ENCODE peak calls at places on chromosomes 4 and X, in five cellular contexts. One of them, this sample, is unnamed.
A peak's percentile ranks its signal among the peaks of the same experiment; 100 is the strongest.

GRCh38 chr4:183173580-183174526 is 74.8 kb downstream of the WWC2 start:
- DNase-seq in mammary epithelial cell: no peak
- DNase-seq in cardiac fibroblast: peak; percentile 40
- DNase-seq in esophagus muscularis mucosa: no peak
- DNase-seq in fibroblast of the aortic adventitia: peak; percentile 63
- DNase-seq in this sample: no peak

GRCh38 chr4:177005801-177006230 is 213.1 kb upstream of the VEGFC start:
- DNase-seq in mammary epithelial cell: peak; percentile 95
- DNase-seq in cardiac fibroblast: peak; percentile 91
- DNase-seq in esophagus muscularis mucosa: no peak
- DNase-seq in fibroblast of the aortic adventitia: peak; percentile 85
- DNase-seq in this sample: peak; percentile 47

GRCh38 chrX:81336455-81337144 is 134.7 kb downstream of the SH3BGRL start:
- DNase-seq in mammary epithelial cell: no peak
- DNase-seq in cardiac fibroblast: peak; percentile 6
- DNase-seq in esophagus muscularis mucosa: no peak
- DNase-seq in fibroblast of the aortic adventitia: peak; percentile 18
- DNase-seq in this sample: no peak

GRCh38 chr4:183645326-183645725 is 13.7 kb downstream of the RWDD4 start:
- DNase-seq in mammary epithelial cell: no peak
- DNase-seq in cardiac fibroblast: no peak
- DNase-seq in esophagus muscularis mucosa: no peak
- DNase-seq in fibroblast of the aortic adventitia: no peak
- DNase-seq in this sample: no peak

GRCh38 chr4:148935179-148935578 is 493.0 kb upstream of the NR3C2 start:
- DNase-seq in mammary epithelial cell: no peak
- DNase-seq in cardiac fibroblast: no peak
- DNase-seq in esophagus muscularis mucosa: no peak
- DNase-seq in fibroblast of the aortic adventitia: no peak
- DNase-seq in this sample: no peak

GRCh38 chrX:7132335-7133035 is 15.0 kb upstream of the STS start:
- DNase-seq in mammary epithelial cell: peak; percentile 92
- DNase-seq in cardiac fibroblast: peak; percentile 82
- DNase-seq in esophagus muscularis mucosa: no peak
- DNase-seq in fibroblast of the aortic adventitia: peak; percentile 88
- DNase-seq in this sample: peak; percentile 44

GRCh38 chr4:2583517-2583916 is 47.1 kb downstream of the FAM193A start:
- DNase-seq in mammary epithelial cell: peak; percentile 89
- DNase-seq in cardiac fibroblast: peak; percentile 40
- DNase-seq in esophagus muscularis mucosa: no peak
- DNase-seq in fibroblast of the aortic adventitia: peak; percentile 72
- DNase-seq in this sample: no peak

GRCh38 chr4:184408021-184408710 is 66.2 kb downstream of the IRF2 start:
- DNase-seq in mammary epithelial cell: peak; percentile 72
- DNase-seq in cardiac fibroblast: peak; percentile 87
- DNase-seq in esophagus muscularis mucosa: no peak
- DNase-seq in fibroblast of the aortic adventitia: peak; percentile 76
- DNase-seq in this sample: peak; percentile 56

GRCh38 chr4:3655485-3656429 is 110.4 kb upstream of the ADRA2C start:
- DNase-seq in mammary epithelial cell: no peak
- DNase-seq in cardiac fibroblast: no peak
- DNase-seq in esophagus muscularis mucosa: no peak
- DNase-seq in fibroblast of the aortic adventitia: peak; percentile 6
- DNase-seq in this sample: no peak

GRCh38 chrX:75893281-75893680 is 108.2 kb upstream of the MAGEE2 start:
- DNase-seq in mammary epithelial cell: no peak
- DNase-seq in cardiac fibroblast: no peak
- DNase-seq in esophagus muscularis mucosa: no peak
- DNase-seq in fibroblast of the aortic adventitia: no peak
- DNase-seq in this sample: no peak

GRCh38 chrX:108439961-108440696 is 491 bp downstream of the COL4A5 start:
- DNase-seq in mammary epithelial cell: no peak
- DNase-seq in cardiac fibroblast: peak; percentile 37
- DNase-seq in esophagus muscularis mucosa: no peak
- DNase-seq in fibroblast of the aortic adventitia: peak; percentile 45
- DNase-seq in this sample: no peak
- H3K4me3 ChIP-seq in mammary epithelial cell: peak overlapping the region; percentile 61
- H3K4me3 ChIP-seq in cardiac fibroblast: peak overlapping the region; percentile 61
- H3K4me3 ChIP-seq in esophagus muscularis mucosa: peak overlapping the region; percentile 60
- H3K4me3 ChIP-seq in fibroblast of the aortic adventitia: peak overlapping the region; percentile 74
- H3K4me3 ChIP-seq in this sample: peak overlapping the region; percentile 60

DNA sequence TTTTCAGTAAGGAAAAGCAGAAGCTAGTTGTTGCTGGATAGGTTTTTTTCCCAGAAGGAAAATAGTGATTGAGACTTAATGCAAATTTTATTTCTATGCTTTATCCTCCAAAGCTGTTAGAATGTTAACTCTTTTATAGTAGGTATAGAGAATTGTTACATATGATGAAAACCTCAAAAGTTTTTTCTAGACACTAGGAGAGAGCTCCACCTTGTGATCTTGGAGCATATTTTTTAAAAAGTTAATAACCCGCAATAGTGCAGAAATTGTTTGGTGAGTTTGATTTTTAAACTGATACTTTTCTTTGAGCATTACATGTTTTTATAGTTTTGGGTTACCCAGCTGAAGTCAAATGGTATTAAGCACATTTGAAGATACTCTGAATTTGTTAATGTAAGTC is 56.5 kb downstream of the STAG2 start:
- DNase-seq in mammary epithelial cell: no peak
- DNase-seq in cardiac fibroblast: peak; percentile 13
- DNase-seq in esophagus muscularis mucosa: no peak
- DNase-seq in fibroblast of the aortic adventitia: peak; percentile 16
- DNase-seq in this sample: no peak
- TF ChIP-seq CTCF in mammary epithelial cell: peak; percentile 21
- TF ChIP-seq CTCF in cardiac fibroblast: peak; percentile 1
- TF ChIP-seq CTCF in esophagus muscularis mucosa: no peak
- TF ChIP-seq CTCF in fibroblast of the aortic adventitia: peak; percentile 11
- TF ChIP-seq CTCF in this sample: no peak

GRCh38 chrX:134727363-134727762 is 69.1 kb upstream of the PLAC1 start:
- DNase-seq in mammary epithelial cell: no peak
- DNase-seq in cardiac fibroblast: peak; percentile 49
- DNase-seq in esophagus muscularis mucosa: no peak
- DNase-seq in fibroblast of the aortic adventitia: no peak
- DNase-seq in this sample: no peak
- H3K4me3 ChIP-seq in mammary epithelial cell: no peak overlapping the region
- H3K4me3 ChIP-seq in cardiac fibroblast: no peak overlapping the region
- H3K4me3 ChIP-seq in esophagus muscularis mucosa: no peak overlapping the region
- H3K4me3 ChIP-seq in fibroblast of the aortic adventitia: no peak overlapping the region
- H3K4me3 ChIP-seq in this sample: no peak overlapping the region

GRCh38 chrX:26653050-26653449 is 437.1 kb downstream of the MAGEB5 start:
- DNase-seq in mammary epithelial cell: no peak
- DNase-seq in cardiac fibroblast: peak; percentile 6
- DNase-seq in esophagus muscularis mucosa: no peak
- DNase-seq in fibroblast of the aortic adventitia: no peak
- DNase-seq in this sample: no peak

GRCh38 chrX:26651755-26652154 is 435.8 kb downstream of the MAGEB5 start:
- DNase-seq in mammary epithelial cell: no peak
- DNase-seq in cardiac fibroblast: peak; percentile 6
- DNase-seq in esophagus muscularis mucosa: no peak
- DNase-seq in fibroblast of the aortic adventitia: no peak
- DNase-seq in this sample: no peak

GRCh38 chrX:26649534-26649933 is 433.6 kb downstream of the MAGEB5 start:
- DNase-seq in mammary epithelial cell: peak; percentile 6
- DNase-seq in cardiac fibroblast: peak; percentile 36
- DNase-seq in esophagus muscularis mucosa: no peak
- DNase-seq in fibroblast of the aortic adventitia: peak; percentile 11
- DNase-seq in this sample: no peak
- TF ChIP-seq CTCF in mammary epithelial cell: peak; percentile 61
- TF ChIP-seq CTCF in cardiac fibroblast: peak; percentile 33
- TF ChIP-seq CTCF in esophagus muscularis mucosa: no peak
- TF ChIP-seq CTCF in fibroblast of the aortic adventitia: peak; percentile 54
- TF ChIP-seq CTCF in this sample: no peak

GRCh38 chr4:791866-792630 is 33.9 kb downstream of the CPLX1 start:
- DNase-seq in mammary epithelial cell: no peak
- DNase-seq in cardiac fibroblast: no peak
- DNase-seq in esophagus muscularis mucosa: no peak
- DNase-seq in fibroblast of the aortic adventitia: peak; percentile 12
- DNase-seq in this sample: no peak
- H3K4me3 ChIP-seq in mammary epithelial cell: peak overlapping the region; percentile 19
- H3K4me3 ChIP-seq in cardiac fibroblast: no peak overlapping the region
- H3K4me3 ChIP-seq in esophagus muscularis mucosa: peak overlapping the region; percentile 38
- H3K4me3 ChIP-seq in fibroblast of the aortic adventitia: peak overlapping the region; percentile 13
- H3K4me3 ChIP-seq in this sample: no peak overlapping the region

DNA sequence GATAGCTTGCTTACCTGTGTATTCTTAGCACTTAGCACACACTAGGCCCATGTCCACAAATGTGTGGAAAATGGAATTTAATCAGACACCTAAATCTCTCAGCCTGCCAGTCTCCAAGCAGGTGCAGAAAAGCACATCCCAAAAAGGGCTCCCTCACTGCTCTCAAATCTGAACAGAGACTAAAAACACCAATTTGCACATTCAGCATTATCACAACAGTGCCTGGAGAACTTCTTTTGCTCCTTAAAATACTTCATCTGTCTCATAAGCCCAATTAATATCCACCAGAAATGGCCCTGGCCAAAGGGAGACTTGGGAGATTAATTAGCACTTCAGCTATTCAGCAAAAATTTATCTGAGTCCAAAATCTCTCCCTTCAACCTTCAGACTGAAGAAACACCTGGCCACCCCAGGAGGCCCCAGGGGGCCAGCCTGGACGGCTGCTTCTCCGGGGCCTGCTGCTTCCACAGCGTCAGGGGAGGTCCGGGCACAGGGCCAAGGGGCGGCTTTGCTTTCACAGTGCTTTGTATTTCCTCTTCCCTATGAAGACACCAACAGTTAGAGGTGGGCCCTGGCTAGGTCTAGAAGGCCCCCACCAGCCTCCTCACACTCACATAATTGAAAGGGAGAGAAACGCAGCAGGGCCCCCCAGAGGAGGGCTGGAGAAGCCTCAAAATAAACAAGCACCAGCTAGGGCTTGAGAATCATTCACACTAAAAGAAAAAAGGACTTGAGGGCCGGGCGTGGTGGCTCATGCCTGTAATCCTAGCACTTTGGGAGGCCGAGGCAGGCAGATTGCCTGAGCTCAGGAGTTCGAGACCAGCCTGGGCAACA is 18.0 kb downstream of the SCD5 start:
- DNase-seq in mammary epithelial cell: no peak
- DNase-seq in cardiac fibroblast: peak; percentile 68
- DNase-seq in esophagus muscularis mucosa: no peak
- DNase-seq in fibroblast of the aortic adventitia: peak; percentile 57
- DNase-seq in this sample: no peak
- TF ChIP-seq CTCF in mammary epithelial cell: no peak
- TF ChIP-seq CTCF in cardiac fibroblast: peak; percentile 7
- TF ChIP-seq CTCF in esophagus muscularis mucosa: no peak
- TF ChIP-seq CTCF in fibroblast of the aortic adventitia: no peak
- TF ChIP-seq CTCF in this sample: no peak

GRCh38 chr4:94338681-94339351 is 3.8 kb downstream of the HPGDS start:
- DNase-seq in mammary epithelial cell: no peak
- DNase-seq in cardiac fibroblast: no peak
- DNase-seq in esophagus muscularis mucosa: no peak
- DNase-seq in fibroblast of the aortic adventitia: no peak
- DNase-seq in this sample: no peak
- H3K4me3 ChIP-seq in mammary epithelial cell: no peak overlapping the region
- H3K4me3 ChIP-seq in cardiac fibroblast: no peak overlapping the region
- H3K4me3 ChIP-seq in esophagus muscularis mucosa: no peak overlapping the region
- H3K4me3 ChIP-seq in fibroblast of the aortic adventitia: no peak overlapping the region
- H3K4me3 ChIP-seq in this sample: no peak overlapping the region